ENCODE peak calls at places on chromosomes 7 and 10, in nine cellular contexts. Q, F, N, Y, M, H, L, E and G are unnamed samples.
A peak's percentile ranks its signal among the peaks of the same experiment; 100 is the strongest.

GRCh38 chr7:112889834-112890438 is 99.7 kb upstream of the TMEM168 start:
- DNase-seq in Q (no peak), F (no peak), N (no peak), Y (no peak), M (no peak), H (no peak), L (no peak), E (no peak), G (no peak)

GRCh38 chr7:27225005-27225934 is 17.3 kb upstream of the EVX1 start:
- DNase-seq in Q (no peak), F (no peak), N (no peak), Y (no peak), M (no peak), H (no peak), L (no peak), E (no peak), G (no peak)

GRCh38 chr7:2938514-2939192 is 94.5 kb upstream of the GNA12 start:
- DNase-seq in Q (peak; percentile 71), F (no peak), N (peak; percentile 36), Y (no peak), M (no peak), H (no peak), L (no peak), E (no peak), G (no peak)

GRCh38 chr10:121027390-121027789 is 176.2 kb downstream of the WDR11 start:
- DNase-seq in Q (no peak), F (no peak), N (no peak), Y (no peak), M (no peak), H (no peak), L (no peak), E (no peak), G (no peak)

GRCh38 chr7:84092207-84092606 is 102.4 kb downstream of the SEMA3A start:
- DNase-seq in Q (no peak), F (no peak), N (no peak), Y (no peak), M (no peak), H (no peak), L (no peak), E (no peak), G (no peak)

GRCh38 chr10:99235469-99235871 is at the start of gene HPSE2:
- DNase-seq in Q (no peak), F (no peak), N (no peak), Y (no peak), M (no peak), H (no peak), L (no peak), E (no peak), G (no peak)

GRCh38 chr10:31063839-31064238 is 32.2 kb upstream of the ZNF438 start:
- DNase-seq in Q (no peak), F (no peak), N (no peak), Y (no peak), M (no peak), H (no peak), L (no peak), E (no peak), G (no peak)

GRCh38 chr7:131945313-131945831 is 388.9 kb upstream of the PODXL start:
- DNase-seq in Q (peak; percentile 80), F (peak; percentile 79), N (peak; percentile 57), Y (no peak), M (peak; percentile 23), H (peak; percentile 60), L (peak; percentile 58), E (no peak), G (peak; percentile 27)

GRCh38 chr10:34526186-34526585 is 288.9 kb downstream of the PARD3 start:
- DNase-seq in Q (no peak), F (no peak), N (no peak), Y (no peak), M (no peak), H (no peak), L (no peak), E (no peak), G (no peak)

GRCh38 chr7:99618726-99619125 is 2.0 kb downstream of the ZSCAN25 start:
- DNase-seq in Q (no peak), F (no peak), N (no peak), Y (no peak), M (no peak), H (no peak), L (peak; percentile 22), E (no peak), G (no peak)

GRCh38 chr7:107958764-107959526 is 44.0 kb downstream of the LAMB1 start:
- DNase-seq in Q (no peak), F (no peak), N (no peak), Y (peak; percentile 24), M (peak; percentile 49), H (no peak), L (no peak), E (no peak), G (no peak)

GRCh38 chr10:62185914-62186692 is 82.5 kb downstream of the RTKN2 start:
- DNase-seq in Q (no peak), F (no peak), N (no peak), Y (no peak), M (no peak), H (no peak), L (no peak), E (no peak), G (no peak)

GRCh38 chr7:11706666-11707605 is 125.1 kb downstream of the THSD7A start:
- DNase-seq in Q (no peak), F (no peak), N (no peak), Y (no peak), M (no peak), H (peak; percentile 28), L (peak; percentile 3), E (no peak), G (no peak)

DNA sequence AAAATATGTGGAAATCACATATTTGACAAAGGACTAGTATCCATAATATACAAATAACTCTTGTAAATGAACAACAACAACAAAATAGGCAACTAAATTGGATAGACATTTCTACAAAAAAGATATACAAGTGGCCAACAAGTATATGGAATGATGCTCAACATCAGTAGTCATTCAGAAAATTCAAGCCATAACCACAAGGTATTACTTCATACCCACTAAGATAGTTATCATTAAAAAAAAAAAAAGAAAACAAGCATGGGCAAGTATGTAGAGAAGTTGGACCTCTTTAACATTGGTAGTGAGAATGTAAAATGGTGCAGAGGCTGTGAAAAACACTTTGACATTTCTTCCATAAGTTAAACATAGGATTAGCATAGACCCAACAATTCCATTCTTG is 80.8 kb downstream of the CYP26A1 start:
- DNase-seq in Q (no peak), F (no peak), N (no peak), Y (no peak), M (no peak), H (no peak), L (no peak), E (no peak), G (no peak)
- H3K9me3 ChIP-seq in Q (no peaks in the 10 kb centered on the region), F (no peaks in the 10 kb centered on the region), N (no peaks in the 10 kb centered on the region), Y (no peaks in the 10 kb centered on the region), M (no peaks in the 10 kb centered on the region), H (no peaks in the 10 kb centered on the region), L (peaks cover 30% of the 10 kb centered on the region), E (no peaks in the 10 kb centered on the region), G (no peaks in the 10 kb centered on the region)

GRCh38 chr7:66657798-66658197 is 29.1 kb downstream of the KCTD7 start:
- DNase-seq in Q (no peak), F (no peak), N (no peak), Y (no peak), M (no peak), H (no peak), L (no peak), E (no peak), G (no peak)

GRCh38 chr7:66654275-66655112 is 25.8 kb downstream of the KCTD7 start:
- DNase-seq in Q (peak; percentile 99), F (peak; percentile 98), N (peak; percentile 99), Y (peak; percentile 95), M (peak; percentile 98), H (peak; percentile 99), L (peak; percentile 96), E (peak; percentile 95), G (peak; percentile 99)
- TF ChIP-seq POLR2A in Q (peak; percentile 80), F (peak; percentile 96), N (peak; percentile 95), Y (peak; percentile 99), M (peak; percentile 99), H (peak; percentile 85), L (peak; percentile 90), E (peak; percentile 97), G (peak; percentile 96)

GRCh38 chr7:75946207-75946855 is 31.4 kb downstream of the POR start:
- DNase-seq in Q (no peak), F (no peak), N (no peak), Y (no peak), M (no peak), H (no peak), L (no peak), E (no peak), G (no peak)

GRCh38 chr7:75944507-75944906 is 29.6 kb downstream of the POR start:
- DNase-seq in Q (no peak), F (no peak), N (no peak), Y (no peak), M (no peak), H (no peak), L (no peak), E (no peak), G (no peak)

GRCh38 chr7:75948179-75948578 is 33.2 kb downstream of the POR start:
- DNase-seq in Q (no peak), F (no peak), N (no peak), Y (no peak), M (no peak), H (no peak), L (no peak), E (no peak), G (no peak)

GRCh38 chr7:75943864-75944263 is 28.9 kb downstream of the POR start:
- DNase-seq in Q (no peak), F (no peak), N (peak; percentile 84), Y (no peak), M (no peak), H (peak; percentile 59), L (no peak), E (no peak), G (no peak)

GRCh38 chr7:75945297-75946168 is 30.6 kb downstream of the POR start:
- DNase-seq in Q (no peak), F (no peak), N (no peak), Y (peak; percentile 54), M (no peak), H (peak; percentile 57), L (no peak), E (no peak), G (peak; percentile 33)
- TF ChIP-seq CTCF in Q (no peak), F (no peak), N (no peak), Y (peak; percentile 27), M (no peak), H (no peak), L (no peak), E (no peak), G (no peak)

GRCh38 chr10:23543696-23544095 is 104.8 kb downstream of the OTUD1 start:
- DNase-seq in Q (no peak), F (no peak), N (no peak), Y (no peak), M (no peak), H (no peak), L (no peak), E (no peak), G (no peak)
- H3K9me3 ChIP-seq in Q (no peaks in the 10 kb centered on the region), F (no peaks in the 10 kb centered on the region), N (no peaks in the 10 kb centered on the region), Y (no peaks in the 10 kb centered on the region), M (no peaks in the 10 kb centered on the region), H (no peaks in the 10 kb centered on the region), L (no peaks in the 10 kb centered on the region), E (no peaks in the 10 kb centered on the region), G (no peaks in the 10 kb centered on the region)

DNA sequence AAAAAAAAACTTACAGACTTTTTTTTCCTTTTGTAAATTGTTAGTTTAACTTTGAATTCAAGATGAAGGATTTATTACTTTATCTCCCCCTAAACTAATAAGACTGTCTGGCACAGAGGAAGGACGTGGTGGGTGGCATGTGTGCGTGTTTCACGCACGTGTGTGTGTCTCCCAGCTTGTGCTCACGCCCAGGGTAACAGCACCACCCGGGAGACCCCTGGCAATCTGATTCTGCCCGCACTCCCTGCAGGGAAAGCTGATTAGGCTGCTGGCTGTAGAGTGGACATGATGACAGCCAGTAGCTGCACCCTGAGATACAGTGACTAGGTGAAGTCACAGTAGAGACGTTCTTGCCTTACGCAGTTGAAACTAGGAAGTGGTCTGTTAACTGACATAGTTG is 25.3 kb downstream of the WIPI2 start:
- DNase-seq in Q (peak; percentile 43), F (no peak), N (peak; percentile 37), Y (no peak), M (no peak), H (no peak), L (no peak), E (no peak), G (no peak)
- TF ChIP-seq POLR2A in Q (no peak), F (no peak), N (no peak), Y (no peak), M (no peak), H (no peak), L (no peak), E (no peak), G (no peak)